ENCODE peak calls at places on chromosome 5, in six cellular contexts. One of them, this sample, is unnamed.

GRCh38 chr5:74762599-74762998 is 4.3 kb downstream of the GFM2 start:
- DNase-seq in nephron progenitor cell: no peak
- DNase-seq in neural crest cell: no peak
- DNase-seq in fibroblast of lung: peak; percentile 37
- DNase-seq in heart right ventricle: no peak
- DNase-seq in upper lobe of right lung: no peak
- DNase-seq in this sample: no peak

GRCh38 chr5:150538007-150538917 is 30.3 kb downstream of the NDST1 start:
- DNase-seq in nephron progenitor cell: no peak
- DNase-seq in neural crest cell: no peak
- DNase-seq in fibroblast of lung: no peak
- DNase-seq in heart right ventricle: peak; percentile 55
- DNase-seq in upper lobe of right lung: no peak
- DNase-seq in this sample: no peak

GRCh38 chr5:175894805-175895204 is 23.4 kb downstream of the CPLX2 start:
- DNase-seq in nephron progenitor cell: no peak
- DNase-seq in neural crest cell: no peak
- DNase-seq in fibroblast of lung: no peak
- DNase-seq in heart right ventricle: no peak
- DNase-seq in upper lobe of right lung: no peak
- DNase-seq in this sample: no peak

GRCh38 chr5:154260224-154260859 is 69.8 kb downstream of the GALNT10 start:
- DNase-seq in nephron progenitor cell: no peak
- DNase-seq in neural crest cell: no peak
- DNase-seq in fibroblast of lung: no peak
- DNase-seq in heart right ventricle: no peak
- DNase-seq in upper lobe of right lung: no peak
- DNase-seq in this sample: no peak

GRCh38 chr5:32522429-32523143 is 62.8 kb upstream of the SUB1 start:
- DNase-seq in nephron progenitor cell: no peak
- DNase-seq in neural crest cell: no peak
- DNase-seq in fibroblast of lung: peak; percentile 83
- DNase-seq in heart right ventricle: no peak
- DNase-seq in upper lobe of right lung: peak; percentile 75
- DNase-seq in this sample: no peak

GRCh38 chr5:132060501-132061161 is at the start of gene IL3:
- DNase-seq in nephron progenitor cell: no peak
- DNase-seq in neural crest cell: no peak
- DNase-seq in fibroblast of lung: no peak
- DNase-seq in heart right ventricle: no peak
- DNase-seq in upper lobe of right lung: peak; percentile 51
- DNase-seq in this sample: no peak

GRCh38 chr5:119357815-119358559 is 2.2 kb downstream of the TNFAIP8 start:
- DNase-seq in nephron progenitor cell: no peak
- DNase-seq in neural crest cell: no peak
- DNase-seq in fibroblast of lung: no peak
- DNase-seq in heart right ventricle: no peak
- DNase-seq in upper lobe of right lung: no peak
- DNase-seq in this sample: no peak

GRCh38 chr5:100970646-100971045 is 67.6 kb upstream of the ST8SIA4 start:
- DNase-seq in nephron progenitor cell: no peak
- DNase-seq in neural crest cell: no peak
- DNase-seq in fibroblast of lung: no peak
- DNase-seq in heart right ventricle: no peak
- DNase-seq in upper lobe of right lung: no peak
- DNase-seq in this sample: no peak

GRCh38 chr5:74865293-74865798 is 841 bp downstream of the FAM169A start:
- DNase-seq in nephron progenitor cell: peak; percentile 22
- DNase-seq in neural crest cell: no peak
- DNase-seq in fibroblast of lung: no peak
- DNase-seq in heart right ventricle: no peak
- DNase-seq in upper lobe of right lung: no peak
- DNase-seq in this sample: no peak

GRCh38 chr5:102858808-102859207 is 103.7 kb downstream of the PAM start:
- DNase-seq in nephron progenitor cell: no peak
- DNase-seq in neural crest cell: no peak
- DNase-seq in fibroblast of lung: peak; percentile 55
- DNase-seq in heart right ventricle: no peak
- DNase-seq in upper lobe of right lung: no peak
- DNase-seq in this sample: no peak

GRCh38 chr5:62979472-62979871 is 400.9 kb downstream of the LRRC70 start:
- DNase-seq in nephron progenitor cell: no peak
- DNase-seq in neural crest cell: no peak
- DNase-seq in fibroblast of lung: no peak
- DNase-seq in heart right ventricle: no peak
- DNase-seq in upper lobe of right lung: no peak
- DNase-seq in this sample: no peak

GRCh38 chr5:127830157-127830556 is 127.0 kb downstream of the CCDC192 start:
- DNase-seq in nephron progenitor cell: no peak
- DNase-seq in neural crest cell: no peak
- DNase-seq in fibroblast of lung: no peak
- DNase-seq in heart right ventricle: no peak
- DNase-seq in upper lobe of right lung: no peak
- DNase-seq in this sample: no peak

GRCh38 chr5:59842999-59843398 is 50.5 kb downstream of the PDE4D start:
- DNase-seq in nephron progenitor cell: no peak
- DNase-seq in neural crest cell: no peak
- DNase-seq in fibroblast of lung: peak; percentile 57
- DNase-seq in heart right ventricle: no peak
- DNase-seq in upper lobe of right lung: no peak
- DNase-seq in this sample: no peak

DNA sequence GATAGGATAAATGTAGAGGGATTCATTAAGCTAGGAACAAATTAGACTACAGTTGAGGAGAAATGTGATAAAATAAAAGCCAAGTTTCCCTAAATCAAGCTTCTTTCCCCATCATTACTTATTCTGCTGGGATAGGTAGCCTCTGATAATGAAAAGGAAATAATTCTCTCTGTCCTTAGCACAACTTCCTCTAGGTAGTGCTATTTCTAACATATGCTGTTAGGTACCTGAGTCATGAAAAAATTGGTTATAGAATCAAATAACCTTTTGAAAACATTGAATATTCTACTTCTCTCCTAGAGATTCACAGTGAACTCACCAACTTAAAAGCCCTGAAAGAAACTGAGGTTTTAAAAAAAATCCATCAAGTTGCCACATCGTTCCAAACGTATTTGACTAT is 1793.1 kb downstream of the EFNA5 start:
- DNase-seq in nephron progenitor cell: no peak
- DNase-seq in neural crest cell: no peak
- DNase-seq in fibroblast of lung: no peak
- DNase-seq in heart right ventricle: no peak
- DNase-seq in upper lobe of right lung: no peak
- DNase-seq in this sample: no peak
- TF ChIP-seq CTCF in nephron progenitor cell: no peak
- TF ChIP-seq CTCF in neural crest cell: no peak
- TF ChIP-seq CTCF in fibroblast of lung: no peak
- TF ChIP-seq CTCF in heart right ventricle: no peak
- TF ChIP-seq CTCF in upper lobe of right lung: no peak
- TF ChIP-seq CTCF in this sample: no peak

GRCh38 chr5:107861565-107861964 is 190.8 kb upstream of the EFNA5 start:
- DNase-seq in nephron progenitor cell: no peak
- DNase-seq in neural crest cell: no peak
- DNase-seq in fibroblast of lung: no peak
- DNase-seq in heart right ventricle: no peak
- DNase-seq in upper lobe of right lung: no peak
- DNase-seq in this sample: no peak
- TF ChIP-seq CTCF in nephron progenitor cell: no peak
- TF ChIP-seq CTCF in neural crest cell: no peak
- TF ChIP-seq CTCF in fibroblast of lung: no peak
- TF ChIP-seq CTCF in heart right ventricle: no peak
- TF ChIP-seq CTCF in upper lobe of right lung: no peak
- TF ChIP-seq CTCF in this sample: no peak

GRCh38 chr5:43700591-43700990 is 97.6 kb downstream of the NNT start:
- DNase-seq in nephron progenitor cell: no peak
- DNase-seq in neural crest cell: no peak
- DNase-seq in fibroblast of lung: peak; percentile 65
- DNase-seq in heart right ventricle: no peak
- DNase-seq in upper lobe of right lung: no peak
- DNase-seq in this sample: no peak

GRCh38 chr5:43702293-43702692 is 99.3 kb downstream of the NNT start:
- DNase-seq in nephron progenitor cell: no peak
- DNase-seq in neural crest cell: no peak
- DNase-seq in fibroblast of lung: no peak
- DNase-seq in heart right ventricle: no peak
- DNase-seq in upper lobe of right lung: no peak
- DNase-seq in this sample: no peak

GRCh38 chr5:43701227-43701626 is 98.2 kb downstream of the NNT start:
- DNase-seq in nephron progenitor cell: no peak
- DNase-seq in neural crest cell: no peak
- DNase-seq in fibroblast of lung: no peak
- DNase-seq in heart right ventricle: no peak
- DNase-seq in upper lobe of right lung: no peak
- DNase-seq in this sample: no peak

GRCh38 chr5:43702815-43703214 is 99.8 kb downstream of the NNT start:
- DNase-seq in nephron progenitor cell: no peak
- DNase-seq in neural crest cell: no peak
- DNase-seq in fibroblast of lung: peak; percentile 45
- DNase-seq in heart right ventricle: no peak
- DNase-seq in upper lobe of right lung: no peak
- DNase-seq in this sample: no peak

DNA sequence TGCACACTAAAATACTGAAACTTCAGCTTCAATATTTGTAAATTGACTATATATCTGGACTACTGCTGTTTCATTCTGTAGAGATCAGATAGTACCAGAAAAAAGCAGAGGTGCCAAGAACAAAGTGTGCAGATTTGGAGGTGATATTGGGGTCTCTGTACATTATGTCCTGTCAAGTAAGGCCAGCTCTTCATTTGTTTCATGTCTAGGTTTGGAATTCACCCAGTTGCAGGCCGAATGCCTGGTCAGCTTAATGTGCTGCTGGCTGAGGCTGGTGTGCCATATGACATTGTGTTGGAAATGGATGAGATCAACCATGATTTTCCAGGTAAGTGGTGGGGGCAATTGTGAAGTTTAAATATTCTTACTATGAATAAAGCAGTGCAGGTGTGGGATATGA is 96.9 kb downstream of the NNT start:
- DNase-seq in nephron progenitor cell: no peak
- DNase-seq in neural crest cell: no peak
- DNase-seq in fibroblast of lung: no peak
- DNase-seq in heart right ventricle: no peak
- DNase-seq in upper lobe of right lung: no peak
- DNase-seq in this sample: no peak
- TF ChIP-seq CTCF in nephron progenitor cell: no peak
- TF ChIP-seq CTCF in neural crest cell: no peak
- TF ChIP-seq CTCF in fibroblast of lung: no peak
- TF ChIP-seq CTCF in heart right ventricle: no peak
- TF ChIP-seq CTCF in upper lobe of right lung: no peak
- TF ChIP-seq CTCF in this sample: no peak

GRCh38 chr5:80483636-80484232 is 4.2 kb upstream of the FAM151B start:
- DNase-seq in nephron progenitor cell: no peak
- DNase-seq in neural crest cell: no peak
- DNase-seq in fibroblast of lung: no peak
- DNase-seq in heart right ventricle: no peak
- DNase-seq in upper lobe of right lung: no peak
- DNase-seq in this sample: no peak

GRCh38 chr5:80492741-80493140 is 4.8 kb downstream of the FAM151B start:
- DNase-seq in nephron progenitor cell: no peak
- DNase-seq in neural crest cell: no peak
- DNase-seq in fibroblast of lung: no peak
- DNase-seq in heart right ventricle: no peak
- DNase-seq in upper lobe of right lung: no peak
- DNase-seq in this sample: no peak

GRCh38 chr5:80487444-80487828 is 464 bp upstream of the FAM151B start:
- DNase-seq in nephron progenitor cell: no peak
- DNase-seq in neural crest cell: no peak
- DNase-seq in fibroblast of lung: no peak
- DNase-seq in heart right ventricle: no peak
- DNase-seq in upper lobe of right lung: no peak
- DNase-seq in this sample: no peak

GRCh38 chr5:80491296-80491695 is 3.4 kb downstream of the FAM151B start:
- DNase-seq in nephron progenitor cell: no peak
- DNase-seq in neural crest cell: no peak
- DNase-seq in fibroblast of lung: no peak
- DNase-seq in heart right ventricle: no peak
- DNase-seq in upper lobe of right lung: no peak
- DNase-seq in this sample: no peak

DNA sequence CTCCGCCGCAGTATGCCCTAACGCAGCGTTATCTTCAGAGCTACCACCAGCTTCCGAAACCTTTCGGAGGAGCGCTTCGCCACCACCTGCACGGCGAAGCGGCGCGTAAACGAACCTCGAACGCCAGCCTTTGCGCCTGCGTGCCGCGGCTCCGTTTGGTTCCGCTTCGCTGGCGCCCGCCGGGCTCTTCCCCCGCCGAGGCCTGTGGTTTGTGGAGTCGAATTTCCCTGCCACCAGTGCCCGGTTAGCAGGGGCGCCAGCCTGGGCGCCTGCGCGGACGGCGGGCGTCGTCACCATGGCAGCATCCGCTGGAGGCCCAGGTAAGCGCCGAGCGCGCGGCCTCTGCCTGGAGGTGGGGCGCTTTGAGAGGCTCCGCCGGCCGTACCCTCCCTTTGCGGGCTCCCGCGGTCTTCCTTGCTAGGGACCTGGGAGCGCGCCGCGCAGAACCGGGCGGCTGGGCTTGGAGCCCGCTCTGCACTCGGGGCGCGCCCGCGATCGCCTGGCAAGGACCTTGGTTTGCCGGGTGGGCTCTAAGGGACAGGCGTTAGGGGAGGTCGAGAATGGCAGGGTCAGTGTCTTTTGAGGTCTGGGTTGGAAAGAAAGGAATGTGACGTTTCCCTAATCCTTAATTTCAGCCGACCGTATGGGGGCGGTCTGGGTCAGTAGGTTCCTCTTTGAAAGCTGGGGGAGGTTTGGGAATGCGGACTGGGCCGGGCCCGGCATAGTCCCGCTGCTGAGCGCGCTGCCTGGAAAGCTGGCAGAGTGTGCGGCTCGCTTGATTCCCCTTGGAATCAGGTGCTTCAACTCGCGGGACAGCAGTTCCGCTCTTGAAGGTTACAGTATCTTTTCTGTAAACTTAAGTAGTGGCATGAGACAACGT is at the start of gene FAM151B:
- DNase-seq in nephron progenitor cell: peak; percentile 91
- DNase-seq in neural crest cell: peak; percentile 66
- DNase-seq in fibroblast of lung: peak; percentile 84
- DNase-seq in heart right ventricle: peak; percentile 72
- DNase-seq in upper lobe of right lung: peak; percentile 97
- DNase-seq in this sample: peak; percentile 94
- TF ChIP-seq CTCF in nephron progenitor cell: no peak
- TF ChIP-seq CTCF in neural crest cell: no peak
- TF ChIP-seq CTCF in fibroblast of lung: no peak
- TF ChIP-seq CTCF in heart right ventricle: no peak
- TF ChIP-seq CTCF in upper lobe of right lung: peak; percentile 31
- TF ChIP-seq CTCF in this sample: peak; percentile 12

GRCh38 chr5:88268414-88269184 is at the start of gene TMEM161B:
- DNase-seq in nephron progenitor cell: peak; percentile 76
- DNase-seq in neural crest cell: peak; percentile 62
- DNase-seq in fibroblast of lung: peak; percentile 84
- DNase-seq in heart right ventricle: peak; percentile 89
- DNase-seq in upper lobe of right lung: peak; percentile 98
- DNase-seq in this sample: peak; percentile 87
- TF ChIP-seq CTCF in nephron progenitor cell: no peak
- TF ChIP-seq CTCF in neural crest cell: no peak
- TF ChIP-seq CTCF in fibroblast of lung: no peak
- TF ChIP-seq CTCF in heart right ventricle: no peak
- TF ChIP-seq CTCF in upper lobe of right lung: peak; percentile 8
- TF ChIP-seq CTCF in this sample: no peak

This sample was measured in type B pancreatic cell.